ENCODE peak calls at places on chromosomes 11 and 22, in ten cellular contexts. C, J, R, N, G, Y, M, S, E and K are unnamed samples.

GRCh38 chr11:66264893-66265292 is 3.5 kb upstream of the RAB1B start:
- DNase-seq in S (no peak), Y (no peak), J (no peak), M (no peak), R (no peak), C (no peak), G (no peak), N (peak; percentile 80), E (no peak), K (no peak)

GRCh38 chr22:46083383-46084350 is 66.7 kb upstream of the PPARA start:
- DNase-seq in S (peak; percentile 47), J (no peak), C (no peak), M (no peak), E (no peak), Y (no peak), G (no peak), R (no peak), N (peak; percentile 54), K (no peak)

GRCh38 chr11:73383249-73384126 is 7.3 kb downstream of the RELT start:
- DNase-seq in S (peak; percentile 49), E (no peak), Y (peak; percentile 30), N (no peak), J (no peak), C (no peak), G (no peak), R (no peak), M (no peak), K (no peak)

GRCh38 chr11:75024068-75024449 is 35.3 kb downstream of the NEU3 start:
- DNase-seq in Y (no peak), E (no peak), J (no peak), M (no peak), R (no peak), C (no peak), N (no peak), S (no peak), G (no peak), K (no peak)

GRCh38 chr11:112734207-112734606 is 227.0 kb upstream of the NCAM1 start:
- DNase-seq in G (no peak), Y (peak; percentile 24), S (no peak), C (peak; percentile 31), J (peak; percentile 33), R (no peak), E (peak; percentile 8), M (no peak), N (no peak), K (no peak)

GRCh38 chr22:49593509-49593908 is 234.2 kb downstream of the BRD1 start:
- DNase-seq in E (no peak), J (no peak), N (no peak), R (no peak), Y (no peak), M (no peak), C (no peak), G (no peak), S (no peak), K (no peak)

GRCh38 chr11:125992893-125993292 is 47.0 kb downstream of the VSIG10L2 start:
- DNase-seq in G (no peak), M (no peak), S (no peak), E (no peak), J (no peak), C (no peak), Y (no peak), R (no peak), N (no peak), K (no peak)

GRCh38 chr11:77152846-77153245 is 24.8 kb downstream of the MYO7A start:
- DNase-seq in S (no peak), N (no peak), J (peak; percentile 23), Y (peak; percentile 54), C (no peak), E (peak; percentile 18), M (no peak), G (no peak), R (no peak), K (no peak)

GRCh38 chr11:93728792-93729128 is 12.5 kb downstream of the TAF1D start:
- DNase-seq in N (no peak), E (no peak), G (no peak), S (no peak), R (no peak), J (no peak), C (no peak), Y (no peak), M (no peak), K (no peak)

GRCh38 chr11:73549367-73549766 is 48.5 kb downstream of the FAM168A start:
- DNase-seq in C (no peak), M (no peak), R (no peak), S (no peak), Y (no peak), J (no peak), G (no peak), E (no peak), N (no peak), K (no peak)

GRCh38 chr11:117143390-117143789 is 697 bp upstream of the PAFAH1B2 start:
- DNase-seq in N (no peak), Y (peak; percentile 62), S (peak; percentile 67), J (peak; percentile 36), M (no peak), E (peak; percentile 59), G (no peak), C (peak; percentile 40), R (no peak), K (no peak)

GRCh38 chr11:10725114-10725906 is 25.7 kb upstream of the CTR9 start:
- DNase-seq in C (no peak), N (no peak), R (peak; percentile 23), M (peak; percentile 32), G (no peak), S (no peak), Y (peak; percentile 54), J (peak; percentile 86), E (peak; percentile 86), K (no peak)

GRCh38 chr11:118194835-118195627 is 18.6 kb upstream of the SCN2B start:
- DNase-seq in E (peak; percentile 64), N (no peak), Y (peak; percentile 77), G (no peak), C (peak; percentile 85), S (peak; percentile 68), M (peak; percentile 14), J (peak; percentile 74), R (peak; percentile 6), K (peak; percentile 38)

GRCh38 chr11:119375629-119376196 is 5.8 kb downstream of the USP2 start:
- DNase-seq in J (peak; percentile 60), N (no peak), C (peak; percentile 84), M (no peak), Y (peak; percentile 83), G (peak; percentile 53), R (no peak), S (peak; percentile 73), E (peak; percentile 86), K (no peak)

GRCh38 chr11:31873115-31873514 is 62.0 kb upstream of the PAX6 start:
- DNase-seq in M (no peak), N (no peak), R (no peak), C (no peak), Y (no peak), E (no peak), J (no peak), G (no peak), S (no peak), K (no peak)

GRCh38 chr11:117657801-117658200 is 139.2 kb downstream of the DSCAML1 start:
- DNase-seq in E (no peak), M (no peak), G (no peak), Y (no peak), S (no peak), N (no peak), R (no peak), C (no peak), J (no peak), K (no peak)

GRCh38 chr11:923691-924405 is 1.8 kb upstream of the AP2A2 start:
- DNase-seq in Y (no peak), E (no peak), N (no peak), J (peak; percentile 47), R (no peak), M (no peak), C (no peak), G (no peak), S (no peak), K (no peak)

GRCh38 chr11:64185323-64186204 is at the start of gene STIP1:
- DNase-seq in J (peak; percentile 100), R (peak; percentile 100), S (peak; percentile 99), E (peak; percentile 100), G (peak; percentile 99), Y (peak; percentile 100), M (peak; percentile 100), C (peak; percentile 100), N (peak; percentile 100), K (peak; percentile 93)
- TF ChIP-seq CTCF in J (peak; percentile 55), R (peak; percentile 52), S (peak; percentile 23), E (peak; percentile 59), G (peak; percentile 76), Y (peak; percentile 53), M (peak; percentile 68), C (peak; percentile 34), N (peak; percentile 84), K (peak; percentile 8)

GRCh38 chr11:97325693-97326092 is 935.9 kb downstream of the JRKL start:
- DNase-seq in Y (no peak), E (no peak), G (no peak), N (peak; percentile 37), J (no peak), S (no peak), C (no peak), R (no peak), M (no peak), K (no peak)
- TF ChIP-seq CTCF in Y (no peak), E (no peak), G (no peak), N (no peak), J (no peak), S (no peak), C (no peak), R (no peak), M (no peak), K (no peak)

GRCh38 chr22:35138521-35138920 is 72.6 kb downstream of the ISX start:
- DNase-seq in G (no peak), J (no peak), R (no peak), E (no peak), S (no peak), Y (no peak), C (no peak), M (no peak), N (peak; percentile 10), K (no peak)

GRCh38 chr22:35135165-35135564 is 69.2 kb downstream of the ISX start:
- DNase-seq in M (no peak), R (no peak), J (no peak), N (no peak), Y (no peak), G (no peak), C (no peak), E (no peak), S (no peak), K (no peak)

GRCh38 chr22:35140879-35141745 is 75.2 kb downstream of the ISX start:
- DNase-seq in M (no peak), S (no peak), J (no peak), G (no peak), Y (no peak), N (peak; percentile 50), R (no peak), E (no peak), C (no peak), K (no peak)
- TF ChIP-seq CTCF in M (no peak), S (peak; percentile 33), J (no peak), G (no peak), Y (no peak), N (no peak), R (no peak), E (no peak), C (no peak), K (no peak)

DNA sequence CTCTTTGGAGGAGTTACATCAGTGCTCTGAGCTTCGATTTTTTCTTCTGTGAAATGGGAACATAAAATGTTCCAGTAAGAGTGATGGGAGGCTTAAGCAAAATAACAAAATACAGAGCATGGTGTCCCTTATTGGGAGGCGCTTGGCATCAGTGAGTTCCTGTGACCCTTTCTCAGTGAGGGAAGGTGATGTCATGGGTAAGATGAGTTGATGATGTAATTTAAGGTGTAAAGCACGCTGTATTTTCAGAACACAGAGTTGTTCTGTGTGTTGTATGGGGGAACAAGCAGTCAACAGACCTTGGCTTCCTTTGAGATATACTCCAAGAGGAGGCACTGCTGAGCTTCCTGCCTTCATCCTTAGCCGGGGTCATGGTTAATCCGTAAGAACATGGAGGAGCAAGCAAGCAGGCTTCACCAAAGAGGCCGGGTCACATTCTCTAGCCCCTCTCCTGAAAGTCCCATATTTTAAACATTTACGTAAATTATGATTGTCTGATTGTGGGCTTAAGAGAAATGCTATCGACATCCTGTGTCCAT is 266.7 kb downstream of the LARGE1 start:
- DNase-seq in Y (no peak), S (no peak), C (no peak), R (no peak), N (no peak), G (no peak), M (no peak), E (no peak), J (no peak), K (no peak)
- TF ChIP-seq CTCF in Y (no peak), S (no peak), C (no peak), R (no peak), N (no peak), G (no peak), M (no peak), E (no peak), J (no peak), K (no peak)